ENCODE peak calls at places on chromosomes 2 and 18, in ten cellular contexts. C is RWPE1, V is lower leg skin, Q is cardiac muscle cell, N is A673, E is fibroblast of mammary gland, S is GM10248, L is cardiac fibroblast, A is GM12865, U is GM12864. T is an unnamed sample.

GRCh38 chr2:227460079-227460485 is 11.9 kb upstream of the AGFG1 start:
- DNase-seq in N (peak), Q (peak), A (peak), S (peak), L (peak), C (no peak), E (peak), U (no peak), V (no peak), T (peak)

GRCh38 chr18:79806976-79807841 is 9.5 kb downstream of the KCNG2 start:
- DNase-seq in N (no peak), Q (no peak), L (no peak), V (no peak), E (no peak), A (no peak), U (no peak), C (no peak), S (no peak), T (no peak)

GRCh38 chr2:109063326-109063670 is 65.7 kb upstream of the SH3RF3 start:
- DNase-seq in L (no peak), Q (no peak), A (no peak), S (no peak), E (no peak), V (no peak), C (no peak), N (peak), U (no peak), T (no peak)

GRCh38 chr2:239865059-239865639 is 160.0 kb downstream of the NDUFA10 start:
- DNase-seq in C (no peak), U (no peak), L (no peak), V (peak), E (no peak), A (no peak), S (no peak), Q (no peak), N (no peak), T (no peak)

GRCh38 chr2:193584522-193584938 is 1389.8 kb upstream of the TMEFF2 start:
- DNase-seq in U (no peak), A (peak), V (no peak), S (peak), Q (peak), L (peak), C (no peak), E (peak), N (peak), T (peak)

GRCh38 chr2:216034065-216034464 is 20.7 kb upstream of the MREG start:
- DNase-seq in Q (peak), V (peak), S (peak), A (peak), U (peak), L (peak), N (peak), C (peak), E (peak), T (peak)

GRCh38 chr2:74499269-74499939 is at the start of gene LBX2:
- DNase-seq in Q (peak), L (peak), V (no peak), C (no peak), A (no peak), N (no peak), E (no peak), U (no peak), S (no peak), T (peak)

GRCh38 chr2:241020201-241020600 is 21.8 kb downstream of the SNED1 start:
- DNase-seq in S (no peak), N (no peak), U (no peak), L (no peak), Q (no peak), C (no peak), E (no peak), V (peak), A (no peak), T (no peak)

GRCh38 chr2:150438654-150439053 is 48.8 kb downstream of the RND3 start:
- DNase-seq in E (no peak), A (no peak), V (no peak), U (no peak), L (no peak), S (no peak), N (no peak), Q (no peak), C (peak), T (no peak)

GRCh38 chr2:160498147-160498546 is 4.5 kb upstream of the RBMS1 start:
- DNase-seq in S (no peak), U (no peak), Q (no peak), N (no peak), E (no peak), V (no peak), A (no peak), C (no peak), L (no peak), T (no peak)

GRCh38 chr2:174717273-174717672 is 47.0 kb downstream of the CHRNA1 start:
- DNase-seq in V (no peak), C (no peak), U (no peak), N (no peak), S (no peak), E (peak), L (peak), Q (peak), A (peak), T (no peak)

GRCh38 chr2:161139098-161139987 is 20.9 kb upstream of the TANK start:
- DNase-seq in C (no peak), N (no peak), S (no peak), E (peak), U (no peak), A (peak), L (peak), Q (peak), V (no peak), T (no peak)

GRCh38 chr18:55247032-55247431 is 287.8 kb upstream of the CCDC68 start:
- DNase-seq in C (no peak), S (no peak), E (peak), A (no peak), V (no peak), U (no peak), Q (no peak), N (no peak), L (no peak), T (no peak)

GRCh38 chr2:74845217-74845751 is 11.4 kb downstream of the HK2 start:
- DNase-seq in N (peak), V (peak), L (peak), A (no peak), U (no peak), E (peak), S (no peak), Q (peak), C (peak), T (no peak)

GRCh38 chr2:32627441-32627900 is 379 bp upstream of the TTC27 start:
- DNase-seq in V (peak), U (no peak), N (peak), A (no peak), S (no peak), L (peak), C (peak), Q (peak), E (peak), T (no peak)

GRCh38 chr2:229688141-229688540 is 26.2 kb downstream of the DNER start:
- DNase-seq in U (no peak), N (no peak), L (no peak), A (no peak), C (no peak), Q (no peak), V (no peak), S (no peak), E (no peak), T (no peak)

GRCh38 chr2:229686122-229686919 is 28.0 kb downstream of the DNER start:
- DNase-seq in A (no peak), L (no peak), V (no peak), N (no peak), Q (no peak), S (no peak), E (peak), U (no peak), C (no peak), T (no peak)

GRCh38 chr2:229691631-229692030 is 22.7 kb downstream of the DNER start:
- DNase-seq in U (no peak), L (no peak), C (no peak), N (no peak), V (no peak), S (no peak), A (no peak), E (no peak), Q (no peak), T (no peak)

GRCh38 chr2:229689307-229689839 is 25.0 kb downstream of the DNER start:
- DNase-seq in Q (no peak), L (no peak), V (no peak), C (no peak), A (no peak), N (no peak), E (no peak), S (no peak), U (no peak), T (no peak)
- TF ChIP-seq CTCF in Q (no peak), L (no peak), V (no peak), C (no peak), A (no peak), N (no peak), E (no peak), S (no peak), U (no peak), T (no peak)

GRCh38 chr2:55511508-55512124 is 7.9 kb upstream of the CFAP36 start:
- DNase-seq in U (no peak), A (no peak), V (no peak), L (peak), S (no peak), C (peak), E (peak), Q (peak), N (peak), T (no peak)
- TF ChIP-seq CTCF in U (peak), A (no peak), V (no peak), L (peak), S (peak), C (peak), E (peak), Q (peak), N (peak), T (peak)

DNA sequence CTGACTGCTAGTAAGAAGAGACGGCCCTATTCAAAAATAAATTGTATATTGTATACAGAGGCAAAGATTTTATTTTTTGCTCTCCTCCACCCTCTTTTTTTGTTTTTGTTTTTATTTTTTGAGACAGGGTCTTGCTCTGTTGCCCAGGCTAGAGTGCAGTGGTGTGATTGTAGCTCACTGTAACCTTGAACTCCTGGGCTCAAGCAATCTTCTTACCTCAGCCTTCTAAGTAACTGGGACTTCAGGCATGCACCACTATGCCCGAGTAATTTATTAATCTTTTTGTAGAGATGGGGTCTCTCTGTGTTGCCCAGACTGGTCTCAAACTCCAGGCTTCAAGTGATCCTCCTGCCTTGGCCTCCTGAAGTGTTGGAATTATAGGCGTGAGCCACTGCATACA is 87.6 kb downstream of the ZNF532 start:
- DNase-seq in V (no peak), N (no peak), A (no peak), E (no peak), U (no peak), L (no peak), C (no peak), Q (no peak), S (no peak), T (no peak)
- TF ChIP-seq CTCF in V (no peak), N (no peak), A (no peak), E (no peak), U (no peak), L (no peak), C (no peak), Q (no peak), S (no peak), T (no peak)

GRCh38 chr2:120533625-120534024 is 187.7 kb downstream of the INHBB start:
- DNase-seq in L (no peak), Q (no peak), C (no peak), A (no peak), U (no peak), S (no peak), N (no peak), E (no peak), V (no peak), T (no peak)

GRCh38 chr2:120534457-120534856 is 188.5 kb downstream of the INHBB start:
- DNase-seq in V (no peak), C (no peak), U (no peak), A (no peak), Q (no peak), N (no peak), S (no peak), E (no peak), L (no peak), T (no peak)

GRCh38 chr2:120531365-120531764 is 185.4 kb downstream of the INHBB start:
- DNase-seq in A (no peak), E (peak), V (no peak), C (no peak), Q (peak), U (no peak), N (no peak), L (peak), S (no peak), T (no peak)

GRCh38 chr2:120530781-120531180 is 184.8 kb downstream of the INHBB start:
- DNase-seq in N (no peak), A (no peak), Q (no peak), U (no peak), V (no peak), S (no peak), C (no peak), L (no peak), E (no peak), T (no peak)

GRCh38 chr2:120531863-120532600 is 186.1 kb downstream of the INHBB start:
- DNase-seq in S (no peak), U (no peak), C (no peak), E (peak), L (peak), A (no peak), V (peak), Q (peak), N (no peak), T (no peak)
- TF ChIP-seq CTCF in S (no peak), U (no peak), C (no peak), E (no peak), L (no peak), A (no peak), V (no peak), Q (peak), N (no peak), T (no peak)

GRCh38 chr18:38011446-38011845 is 445.8 kb upstream of the CELF4 start:
- DNase-seq in U (no peak), A (no peak), V (no peak), E (no peak), C (no peak), N (no peak), Q (no peak), S (no peak), L (no peak), T (no peak)

GRCh38 chr18:38009335-38009734 is 443.7 kb upstream of the CELF4 start:
- DNase-seq in N (no peak), Q (no peak), E (no peak), U (no peak), A (no peak), S (no peak), L (no peak), V (no peak), C (no peak), T (no peak)

GRCh38 chr18:38006541-38006940 is 440.9 kb upstream of the CELF4 start:
- DNase-seq in Q (no peak), U (no peak), C (no peak), A (no peak), S (no peak), L (no peak), E (no peak), V (no peak), N (no peak), T (no peak)

GRCh38 chr18:38007931-38008330 is 442.3 kb upstream of the CELF4 start:
- DNase-seq in E (no peak), Q (no peak), C (no peak), V (peak), S (no peak), L (no peak), A (no peak), U (no peak), N (no peak), T (no peak)

GRCh38 chr18:38010971-38011370 is 445.4 kb upstream of the CELF4 start:
- DNase-seq in S (no peak), V (no peak), Q (no peak), N (no peak), C (no peak), L (no peak), A (no peak), E (no peak), U (no peak), T (no peak)
- TF ChIP-seq CTCF in S (no peak), V (no peak), Q (no peak), N (no peak), C (no peak), L (no peak), A (no peak), E (no peak), U (no peak), T (no peak)

GRCh38 chr2:69316550-69316949 is 70.5 kb downstream of the GFPT1 start:
- DNase-seq in V (no peak), E (no peak), N (no peak), U (no peak), S (no peak), L (no peak), C (no peak), A (no peak), Q (no peak), T (no peak)
- TF ChIP-seq CTCF in V (no peak), E (no peak), N (no peak), U (no peak), S (no peak), L (no peak), C (no peak), A (no peak), Q (no peak), T (no peak)